ENCODE peak calls at places on chromosomes 12 and 14, in ten cellular contexts. W, J, E, T, P, L, O, D, X and C are unnamed samples.

GRCh38 chr12:85065816-85066482 is 29.8 kb downstream of the LRRIQ1 start:
- DNase-seq in W (no peak), J (no peak), E (no peak), T (no peak), P (no peak), L (no peak), O (no peak), D (no peak), X (no peak), C (no peak)

GRCh38 chr14:90645842-90646443 is 170.3 kb downstream of the TTC7B start:
- DNase-seq in W (peak), J (peak), E (no peak), T (no peak), P (peak), L (no peak), O (no peak), D (peak), X (no peak), C (peak)

GRCh38 chr14:34059925-34060746 is 109.3 kb upstream of the EGLN3 start:
- DNase-seq in W (peak), J (peak), E (no peak), T (no peak), P (peak), L (peak), O (peak), D (peak), X (peak), C (peak)

GRCh38 chr14:88422919-88423318 is 37.5 kb downstream of the SPATA7 start:
- DNase-seq in W (no peak), J (no peak), E (no peak), T (peak), P (peak), L (no peak), O (no peak), D (no peak), X (no peak), C (no peak)

GRCh38 chr12:2691340-2692111 is 103.2 kb upstream of the FKBP4 start:
- DNase-seq in W (no peak), J (peak), E (peak), T (no peak), P (no peak), L (no peak), O (no peak), D (no peak), X (no peak), C (no peak)

GRCh38 chr12:19546611-19547162 is 107.4 kb downstream of the AEBP2 start:
- DNase-seq in W (no peak), J (no peak), E (no peak), T (no peak), P (peak), L (no peak), O (no peak), D (no peak), X (no peak), C (no peak)

GRCh38 chr12:30152705-30153104 is 369.0 kb upstream of the TMTC1 start:
- DNase-seq in W (no peak), J (no peak), E (no peak), T (no peak), P (no peak), L (no peak), O (no peak), D (no peak), X (no peak), C (no peak)

GRCh38 chr12:20097561-20097960 is 270.8 kb upstream of the PDE3A start:
- DNase-seq in W (no peak), J (no peak), E (no peak), T (peak), P (peak), L (no peak), O (peak), D (no peak), X (no peak), C (no peak)

GRCh38 chr12:13165578-13166120 is 30.9 kb upstream of the EMP1 start:
- DNase-seq in W (peak), J (no peak), E (peak), T (no peak), P (peak), L (peak), O (no peak), D (peak), X (peak), C (no peak)

GRCh38 chr12:66118240-66118891 is 12.2 kb downstream of the LLPH start:
- DNase-seq in W (no peak), J (no peak), E (no peak), T (no peak), P (peak), L (no peak), O (no peak), D (no peak), X (no peak), C (no peak)

GRCh38 chr14:23665302-23666016 is 29.3 kb downstream of the DHRS2 start:
- DNase-seq in W (no peak), J (no peak), E (no peak), T (no peak), P (no peak), L (no peak), O (no peak), D (no peak), X (no peak), C (no peak)

GRCh38 chr12:9751204-9752144 is 9.2 kb downstream of the CD69 start:
- DNase-seq in W (peak), J (no peak), E (peak), T (no peak), P (peak), L (peak), O (no peak), D (peak), X (no peak), C (no peak)

GRCh38 chr12:55019784-55020183 is at the start of gene NEUROD4:
- DNase-seq in W (peak), J (peak), E (no peak), T (peak), P (peak), L (no peak), O (no peak), D (peak), X (peak), C (peak)

GRCh38 chr14:57871487-57872080 is 5.7 kb upstream of the SLC35F4 start:
- DNase-seq in W (peak), J (peak), E (no peak), T (peak), P (peak), L (no peak), O (peak), D (peak), X (no peak), C (no peak)

GRCh38 chr12:103423061-103423473 is 72.7 kb downstream of the C12orf42 start:
- DNase-seq in W (no peak), J (no peak), E (no peak), T (no peak), P (no peak), L (no peak), O (no peak), D (no peak), X (no peak), C (no peak)